ENCODE peak calls at places on chromosomes 4 and X, in four cellular contexts. One of them, this sample, is unnamed.

GRCh38 chr4:184163813-184164212 is 53.9 kb downstream of the ENPP6 start:
- DNase-seq in CD4-positive, alpha-beta memory T cell: no peak
- DNase-seq in colonic mucosa: peak
- DNase-seq in SJCRH30: peak
- DNase-seq in this sample: peak

GRCh38 chrX:106672527-106672926 is 54.0 kb upstream of the RNF128 start:
- DNase-seq in CD4-positive, alpha-beta memory T cell: no peak
- DNase-seq in colonic mucosa: no peak
- DNase-seq in SJCRH30: no peak
- DNase-seq in this sample: no peak

GRCh38 chrX:101744085-101744484 is 84.4 kb upstream of the ARMCX2 start:
- DNase-seq in CD4-positive, alpha-beta memory T cell: no peak
- DNase-seq in colonic mucosa: no peak
- DNase-seq in SJCRH30: no peak
- DNase-seq in this sample: no peak

GRCh38 chr4:126777649-126778048 is 855.1 kb upstream of the INTU start:
- DNase-seq in CD4-positive, alpha-beta memory T cell: no peak
- DNase-seq in colonic mucosa: no peak
- DNase-seq in SJCRH30: no peak
- DNase-seq in this sample: no peak

GRCh38 chr4:17273047-17273446 is 238.8 kb downstream of the QDPR start:
- DNase-seq in CD4-positive, alpha-beta memory T cell: no peak
- DNase-seq in colonic mucosa: no peak
- DNase-seq in SJCRH30: no peak
- DNase-seq in this sample: no peak

GRCh38 chrX:23936198-23936597 is 28.4 kb downstream of the CXorf58 start:
- DNase-seq in CD4-positive, alpha-beta memory T cell: no peak
- DNase-seq in colonic mucosa: no peak
- DNase-seq in SJCRH30: no peak
- DNase-seq in this sample: no peak

GRCh38 chrX:49884290-49884862 is 5.1 kb downstream of the USP27X start:
- DNase-seq in CD4-positive, alpha-beta memory T cell: peak
- DNase-seq in colonic mucosa: peak
- DNase-seq in SJCRH30: peak
- DNase-seq in this sample: peak

GRCh38 chr4:4392501-4393183 is 5.7 kb downstream of the NSG1 start:
- DNase-seq in CD4-positive, alpha-beta memory T cell: no peak
- DNase-seq in colonic mucosa: no peak
- DNase-seq in SJCRH30: no peak
- DNase-seq in this sample: no peak

GRCh38 chr4:78528327-78528726 is 23.2 kb upstream of the ANXA3 start:
- DNase-seq in CD4-positive, alpha-beta memory T cell: no peak
- DNase-seq in colonic mucosa: no peak
- DNase-seq in SJCRH30: no peak
- DNase-seq in this sample: no peak

GRCh38 chr4:162732871-162733270 is 433.8 kb downstream of the NAF1 start:
- DNase-seq in CD4-positive, alpha-beta memory T cell: no peak
- DNase-seq in colonic mucosa: no peak
- DNase-seq in SJCRH30: no peak
- DNase-seq in this sample: peak

GRCh38 chr4:21470531-21470930 is 478.0 kb downstream of the KCNIP4 start:
- DNase-seq in CD4-positive, alpha-beta memory T cell: no peak
- DNase-seq in colonic mucosa: no peak
- DNase-seq in SJCRH30: peak
- DNase-seq in this sample: peak

GRCh38 chr4:170243662-170244288 is 154.0 kb upstream of the AADAT start:
- DNase-seq in CD4-positive, alpha-beta memory T cell: no peak
- DNase-seq in colonic mucosa: no peak
- DNase-seq in SJCRH30: no peak
- DNase-seq in this sample: no peak

GRCh38 chr4:165096776-165097175 is 15.9 kb downstream of the TMEM192 start:
- DNase-seq in CD4-positive, alpha-beta memory T cell: no peak
- DNase-seq in colonic mucosa: no peak
- DNase-seq in SJCRH30: no peak
- DNase-seq in this sample: no peak

GRCh38 chr4:17787315-17787714 is 5.9 kb upstream of the FAM184B start:
- DNase-seq in CD4-positive, alpha-beta memory T cell: no peak
- DNase-seq in colonic mucosa: no peak
- DNase-seq in SJCRH30: no peak
- DNase-seq in this sample: no peak

GRCh38 chrX:79095441-79096338 is 48.8 kb upstream of the GPR174 start:
- DNase-seq in CD4-positive, alpha-beta memory T cell: no peak
- DNase-seq in colonic mucosa: no peak
- DNase-seq in SJCRH30: no peak
- DNase-seq in this sample: no peak

GRCh38 chr4:34258176-34258575 is 1986.1 kb downstream of the ARAP2 start:
- DNase-seq in CD4-positive, alpha-beta memory T cell: no peak
- DNase-seq in colonic mucosa: no peak
- DNase-seq in SJCRH30: no peak
- DNase-seq in this sample: no peak

GRCh38 chr4:41882622-41883347 is 52.4 kb upstream of the TMEM33 start:
- DNase-seq in CD4-positive, alpha-beta memory T cell: no peak
- DNase-seq in colonic mucosa: peak
- DNase-seq in SJCRH30: no peak
- DNase-seq in this sample: peak

GRCh38 chr4:74583757-74584156 is 138.8 kb downstream of the AREG start:
- DNase-seq in CD4-positive, alpha-beta memory T cell: no peak
- DNase-seq in colonic mucosa: no peak
- DNase-seq in SJCRH30: no peak
- DNase-seq in this sample: no peak

GRCh38 chr4:125368161-125368560 is 53.4 kb downstream of the FAT4 start:
- DNase-seq in CD4-positive, alpha-beta memory T cell: no peak
- DNase-seq in colonic mucosa: no peak
- DNase-seq in SJCRH30: no peak
- DNase-seq in this sample: no peak

GRCh38 chrX:104270916-104271512 is 16.3 kb upstream of the ESX1 start:
- DNase-seq in CD4-positive, alpha-beta memory T cell: no peak
- DNase-seq in colonic mucosa: peak
- DNase-seq in SJCRH30: no peak
- DNase-seq in this sample: peak

GRCh38 chr4:52038109-52038912 is at the start of gene SGCB:
- DNase-seq in CD4-positive, alpha-beta memory T cell: peak
- DNase-seq in colonic mucosa: peak
- DNase-seq in SJCRH30: peak
- DNase-seq in this sample: peak

GRCh38 chr4:120218981-120219380 is 152.3 kb upstream of the MAD2L1 start:
- DNase-seq in CD4-positive, alpha-beta memory T cell: no peak
- DNase-seq in colonic mucosa: no peak
- DNase-seq in SJCRH30: no peak
- DNase-seq in this sample: no peak

GRCh38 chrX:6095469-6095868 is 133.2 kb downstream of the NLGN4X start:
- DNase-seq in CD4-positive, alpha-beta memory T cell: no peak
- DNase-seq in colonic mucosa: no peak
- DNase-seq in SJCRH30: no peak
- DNase-seq in this sample: peak

GRCh38 chrX:115448146-115448545 is 112.8 kb upstream of the PLS3 start:
- DNase-seq in CD4-positive, alpha-beta memory T cell: no peak
- DNase-seq in colonic mucosa: no peak
- DNase-seq in SJCRH30: no peak
- DNase-seq in this sample: no peak

GRCh38 chr4:38163216-38164006 is 203.2 kb downstream of the PTTG2 start:
- DNase-seq in CD4-positive, alpha-beta memory T cell: no peak
- DNase-seq in colonic mucosa: no peak
- DNase-seq in SJCRH30: no peak
- DNase-seq in this sample: no peak

GRCh38 chr4:28966982-28967381 is 1753.2 kb upstream of the PCDH7 start:
- DNase-seq in CD4-positive, alpha-beta memory T cell: no peak
- DNase-seq in colonic mucosa: no peak
- DNase-seq in SJCRH30: no peak
- DNase-seq in this sample: no peak

GRCh38 chr4:177436456-177436855 is 5.8 kb downstream of the AGA start:
- DNase-seq in CD4-positive, alpha-beta memory T cell: no peak
- DNase-seq in colonic mucosa: no peak
- DNase-seq in SJCRH30: no peak
- DNase-seq in this sample: no peak

GRCh38 chrX:136598631-136599030 is 49.3 kb upstream of the CD40LG start:
- DNase-seq in CD4-positive, alpha-beta memory T cell: peak
- DNase-seq in colonic mucosa: no peak
- DNase-seq in SJCRH30: no peak
- DNase-seq in this sample: no peak

GRCh38 chr4:89897867-89898266 is 3.2 kb downstream of the MMRN1 start:
- DNase-seq in CD4-positive, alpha-beta memory T cell: no peak
- DNase-seq in colonic mucosa: no peak
- DNase-seq in SJCRH30: no peak
- DNase-seq in this sample: no peak

GRCh38 chr4:105060628-105061027 is 86.0 kb upstream of the TET2 start:
- DNase-seq in CD4-positive, alpha-beta memory T cell: no peak
- DNase-seq in colonic mucosa: no peak
- DNase-seq in SJCRH30: peak
- DNase-seq in this sample: no peak

GRCh38 chr4:71251266-71251665 is 87.6 kb upstream of the SLC4A4 start:
- DNase-seq in CD4-positive, alpha-beta memory T cell: no peak
- DNase-seq in colonic mucosa: no peak
- DNase-seq in SJCRH30: no peak
- DNase-seq in this sample: no peak

GRCh38 chr4:113181289-113182007 is 132.0 kb downstream of the ANK2 start:
- DNase-seq in CD4-positive, alpha-beta memory T cell: no peak
- DNase-seq in colonic mucosa: no peak
- DNase-seq in SJCRH30: no peak
- DNase-seq in this sample: peak

GRCh38 chr4:80956421-80956820 is 74.1 kb upstream of the BMP3 start:
- DNase-seq in CD4-positive, alpha-beta memory T cell: no peak
- DNase-seq in colonic mucosa: no peak
- DNase-seq in SJCRH30: peak
- DNase-seq in this sample: no peak

GRCh38 chr4:177375971-177376370 is 66.3 kb downstream of the AGA start:
- DNase-seq in CD4-positive, alpha-beta memory T cell: no peak
- DNase-seq in colonic mucosa: no peak
- DNase-seq in SJCRH30: no peak
- DNase-seq in this sample: no peak

GRCh38 chr4:43778187-43778915 is 670.3 kb downstream of the KCTD8 start:
- DNase-seq in CD4-positive, alpha-beta memory T cell: no peak
- DNase-seq in colonic mucosa: no peak
- DNase-seq in SJCRH30: no peak
- DNase-seq in this sample: no peak

DNA sequence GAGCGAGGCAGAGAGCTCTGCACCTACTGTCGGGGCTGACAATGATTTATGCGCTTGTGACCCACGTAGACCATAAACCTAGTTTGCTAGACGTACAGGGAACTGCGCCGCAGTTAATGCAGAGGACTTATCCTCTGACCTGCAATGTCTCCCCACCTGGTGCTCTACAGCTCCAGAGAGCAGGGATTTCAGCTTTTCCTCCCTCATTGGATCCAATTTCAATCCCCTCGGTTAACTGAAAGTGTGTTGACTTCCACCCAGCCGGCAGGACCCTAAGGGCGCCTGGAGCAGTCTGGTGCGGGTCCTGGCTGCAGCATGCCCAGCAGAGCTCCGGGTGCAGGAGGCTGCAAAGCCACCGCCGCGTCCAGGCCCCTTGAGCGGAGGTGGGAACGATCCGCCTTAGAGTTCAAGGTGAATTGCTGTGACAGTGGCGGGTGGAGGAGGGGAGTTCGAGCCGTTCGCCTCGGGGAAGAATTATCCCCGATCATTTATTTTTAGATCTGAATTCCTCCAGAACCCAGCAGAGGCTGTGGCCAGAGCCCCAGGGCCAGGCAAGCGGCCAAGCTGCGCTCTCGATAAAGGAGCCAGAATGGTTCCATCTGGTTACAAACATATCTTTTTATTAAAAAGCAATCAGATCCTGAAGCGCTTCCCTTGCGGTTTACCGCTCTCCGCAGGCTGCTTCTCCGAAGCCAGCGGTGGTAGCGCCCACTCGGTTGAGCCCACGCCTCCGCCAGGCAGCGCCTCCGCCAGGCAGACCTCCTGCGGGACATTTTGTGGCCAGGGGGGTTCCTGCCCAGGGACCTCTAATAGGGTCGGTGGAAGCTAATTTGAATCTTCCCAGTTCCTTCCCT is 66.0 kb downstream of the FBXO8 start:
- DNase-seq in CD4-positive, alpha-beta memory T cell: no peak
- DNase-seq in colonic mucosa: no peak
- DNase-seq in SJCRH30: no peak
- DNase-seq in this sample: no peak
- H3K4me3 ChIP-seq in CD4-positive, alpha-beta memory T cell: no peak
- H3K4me3 ChIP-seq in colonic mucosa: no peak
- H3K4me3 ChIP-seq in SJCRH30: no peak
- H3K4me3 ChIP-seq in this sample: no peak

GRCh38 chrX:153878969-153879653 is 6.9 kb downstream of the L1CAM start:
- DNase-seq in CD4-positive, alpha-beta memory T cell: peak
- DNase-seq in colonic mucosa: no peak
- DNase-seq in SJCRH30: peak
- DNase-seq in this sample: peak
- H3K4me3 ChIP-seq in CD4-positive, alpha-beta memory T cell: no peak
- H3K4me3 ChIP-seq in colonic mucosa: no peak
- H3K4me3 ChIP-seq in SJCRH30: peak
- H3K4me3 ChIP-seq in this sample: peak

DNA sequence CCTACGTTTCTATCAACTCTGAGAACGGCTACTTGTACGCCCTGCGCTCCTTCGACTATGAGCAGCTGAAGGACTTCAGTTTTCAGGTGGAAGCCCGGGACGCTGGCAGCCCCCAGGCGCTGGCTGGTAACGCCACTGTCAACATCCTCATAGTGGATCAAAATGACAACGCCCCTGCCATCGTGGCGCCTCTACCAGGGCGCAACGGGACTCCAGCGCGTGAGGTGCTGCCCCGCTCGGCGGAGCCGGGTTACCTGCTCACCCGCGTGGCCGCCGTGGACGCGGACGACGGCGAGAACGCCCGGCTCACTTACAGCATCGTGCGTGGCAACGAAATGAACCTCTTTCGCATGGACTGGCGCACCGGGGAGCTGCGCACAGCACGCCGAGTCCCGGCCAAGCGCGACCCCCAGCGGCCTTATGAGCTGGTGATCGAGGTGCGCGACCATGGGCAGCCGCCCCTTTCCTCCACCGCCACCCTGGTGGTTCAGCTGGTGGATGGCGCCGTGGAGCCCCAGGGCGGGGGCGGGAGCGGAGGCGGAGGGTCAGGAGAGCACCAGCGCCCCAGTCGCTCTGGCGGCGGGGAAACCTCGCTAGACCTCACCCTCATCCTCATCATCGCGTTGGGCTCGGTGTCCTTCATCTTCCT is 2.7 kb downstream of the PCDH10 start:
- DNase-seq in CD4-positive, alpha-beta memory T cell: no peak
- DNase-seq in colonic mucosa: no peak
- DNase-seq in SJCRH30: no peak
- DNase-seq in this sample: peak
- H3K4me3 ChIP-seq in CD4-positive, alpha-beta memory T cell: no peak
- H3K4me3 ChIP-seq in colonic mucosa: peak
- H3K4me3 ChIP-seq in SJCRH30: no peak
- H3K4me3 ChIP-seq in this sample: peak

GRCh38 chr4:7828011-7828720 is 111.5 kb downstream of the AFAP1 start:
- DNase-seq in CD4-positive, alpha-beta memory T cell: peak
- DNase-seq in colonic mucosa: peak
- DNase-seq in SJCRH30: peak
- DNase-seq in this sample: no peak
- H3K4me3 ChIP-seq in CD4-positive, alpha-beta memory T cell: peak
- H3K4me3 ChIP-seq in colonic mucosa: no peak
- H3K4me3 ChIP-seq in SJCRH30: no peak
- H3K4me3 ChIP-seq in this sample: no peak